ENCODE peak calls at places on chromosomes 13 and 19, in six cellular contexts. One of them, this sample, is unnamed.

GRCh38 chr13:27027086-27027667 is 144.4 kb downstream of the USP12 start:
- DNase-seq in heart right ventricle: no peak
- DNase-seq in breast epithelium: no peak
- DNase-seq in brain microvascular endothelial cell: no peak
- DNase-seq in K562: no peak
- DNase-seq in left ventricle myocardium inferior: no peak
- DNase-seq in this sample: no peak

GRCh38 chr13:89380101-89380500 is 1708.9 kb downstream of the SLITRK5 start:
- DNase-seq in heart right ventricle: no peak
- DNase-seq in breast epithelium: no peak
- DNase-seq in brain microvascular endothelial cell: no peak
- DNase-seq in K562: no peak
- DNase-seq in left ventricle myocardium inferior: no peak
- DNase-seq in this sample: no peak

GRCh38 chr13:75357576-75358295 is 124.2 kb downstream of the TBC1D4 start:
- DNase-seq in heart right ventricle: no peak
- DNase-seq in breast epithelium: no peak
- DNase-seq in brain microvascular endothelial cell: peak
- DNase-seq in K562: peak
- DNase-seq in left ventricle myocardium inferior: no peak
- DNase-seq in this sample: peak

GRCh38 chr19:47495478-47496372 is 11.7 kb upstream of the KPTN start:
- DNase-seq in heart right ventricle: no peak
- DNase-seq in breast epithelium: no peak
- DNase-seq in brain microvascular endothelial cell: no peak
- DNase-seq in K562: no peak
- DNase-seq in left ventricle myocardium inferior: no peak
- DNase-seq in this sample: no peak

GRCh38 chr13:81907973-81908372 is 1567.0 kb upstream of the SPRY2 start:
- DNase-seq in heart right ventricle: no peak
- DNase-seq in breast epithelium: no peak
- DNase-seq in brain microvascular endothelial cell: no peak
- DNase-seq in K562: no peak
- DNase-seq in left ventricle myocardium inferior: no peak
- DNase-seq in this sample: no peak

GRCh38 chr19:1001538-1002166 is 1.4 kb downstream of the GRIN3B start:
- DNase-seq in heart right ventricle: peak
- DNase-seq in breast epithelium: no peak
- DNase-seq in brain microvascular endothelial cell: no peak
- DNase-seq in K562: peak
- DNase-seq in left ventricle myocardium inferior: no peak
- DNase-seq in this sample: peak

GRCh38 chr13:33466262-33466661 is 180.7 kb upstream of the STARD13 start:
- DNase-seq in heart right ventricle: no peak
- DNase-seq in breast epithelium: no peak
- DNase-seq in brain microvascular endothelial cell: no peak
- DNase-seq in K562: no peak
- DNase-seq in left ventricle myocardium inferior: no peak
- DNase-seq in this sample: no peak

GRCh38 chr19:858868-859843 is at the start of gene CFD:
- DNase-seq in heart right ventricle: peak
- DNase-seq in breast epithelium: no peak
- DNase-seq in brain microvascular endothelial cell: no peak
- DNase-seq in K562: peak
- DNase-seq in left ventricle myocardium inferior: peak
- DNase-seq in this sample: no peak

GRCh38 chr19:13796301-13797057 is 1.2 kb downstream of the ZSWIM4 start:
- DNase-seq in heart right ventricle: peak
- DNase-seq in breast epithelium: peak
- DNase-seq in brain microvascular endothelial cell: peak
- DNase-seq in K562: no peak
- DNase-seq in left ventricle myocardium inferior: peak
- DNase-seq in this sample: peak

GRCh38 chr13:99926014-99926731 is 45.4 kb downstream of the ZIC5 start:
- DNase-seq in heart right ventricle: no peak
- DNase-seq in breast epithelium: no peak
- DNase-seq in brain microvascular endothelial cell: peak
- DNase-seq in K562: no peak
- DNase-seq in left ventricle myocardium inferior: no peak
- DNase-seq in this sample: no peak

GRCh38 chr19:42111384-42111783 is 20.9 kb downstream of the POU2F2 start:
- DNase-seq in heart right ventricle: no peak
- DNase-seq in breast epithelium: no peak
- DNase-seq in brain microvascular endothelial cell: peak
- DNase-seq in K562: no peak
- DNase-seq in left ventricle myocardium inferior: no peak
- DNase-seq in this sample: no peak

GRCh38 chr13:103788061-103788652 is 721.9 kb upstream of the SLC10A2 start:
- DNase-seq in heart right ventricle: peak
- DNase-seq in breast epithelium: no peak
- DNase-seq in brain microvascular endothelial cell: peak
- DNase-seq in K562: no peak
- DNase-seq in left ventricle myocardium inferior: peak
- DNase-seq in this sample: peak

GRCh38 chr13:41107584-41108014 is 25.0 kb downstream of the KBTBD6 start:
- DNase-seq in heart right ventricle: no peak
- DNase-seq in breast epithelium: no peak
- DNase-seq in brain microvascular endothelial cell: no peak
- DNase-seq in K562: no peak
- DNase-seq in left ventricle myocardium inferior: no peak
- DNase-seq in this sample: peak

GRCh38 chr19:34662919-34663318 is 14.0 kb downstream of the SCGB2B2 start:
- DNase-seq in heart right ventricle: no peak
- DNase-seq in breast epithelium: no peak
- DNase-seq in brain microvascular endothelial cell: no peak
- DNase-seq in K562: peak
- DNase-seq in left ventricle myocardium inferior: no peak
- DNase-seq in this sample: peak

GRCh38 chr19:42461700-42462324 is 19.1 kb upstream of the CXCL17 start:
- DNase-seq in heart right ventricle: no peak
- DNase-seq in breast epithelium: peak
- DNase-seq in brain microvascular endothelial cell: no peak
- DNase-seq in K562: no peak
- DNase-seq in left ventricle myocardium inferior: no peak
- DNase-seq in this sample: no peak

GRCh38 chr19:56725829-56726424 is 54.4 kb upstream of the ZNF835 start:
- DNase-seq in heart right ventricle: no peak
- DNase-seq in breast epithelium: no peak
- DNase-seq in brain microvascular endothelial cell: no peak
- DNase-seq in K562: no peak
- DNase-seq in left ventricle myocardium inferior: no peak
- DNase-seq in this sample: no peak

GRCh38 chr19:45881909-45882528 is 3.9 kb downstream of the IRF2BP1 start:
- DNase-seq in heart right ventricle: no peak
- DNase-seq in breast epithelium: no peak
- DNase-seq in brain microvascular endothelial cell: no peak
- DNase-seq in K562: peak
- DNase-seq in left ventricle myocardium inferior: no peak
- DNase-seq in this sample: peak

GRCh38 chr19:28494466-28494865 is 718.5 kb downstream of the UQCRFS1 start:
- DNase-seq in heart right ventricle: no peak
- DNase-seq in breast epithelium: no peak
- DNase-seq in brain microvascular endothelial cell: no peak
- DNase-seq in K562: no peak
- DNase-seq in left ventricle myocardium inferior: no peak
- DNase-seq in this sample: no peak

GRCh38 chr19:6062274-6062673 is 48.0 kb downstream of the RFX2 start:
- DNase-seq in heart right ventricle: no peak
- DNase-seq in breast epithelium: peak
- DNase-seq in brain microvascular endothelial cell: no peak
- DNase-seq in K562: no peak
- DNase-seq in left ventricle myocardium inferior: no peak
- DNase-seq in this sample: peak

GRCh38 chr13:110571897-110572777 is 10.6 kb upstream of the RAB20 start:
- DNase-seq in heart right ventricle: no peak
- DNase-seq in breast epithelium: no peak
- DNase-seq in brain microvascular endothelial cell: no peak
- DNase-seq in K562: no peak
- DNase-seq in left ventricle myocardium inferior: no peak
- DNase-seq in this sample: peak

GRCh38 chr19:33310606-33311325 is 8.4 kb upstream of the CEBPA start:
- DNase-seq in heart right ventricle: no peak
- DNase-seq in breast epithelium: no peak
- DNase-seq in brain microvascular endothelial cell: no peak
- DNase-seq in K562: no peak
- DNase-seq in left ventricle myocardium inferior: no peak
- DNase-seq in this sample: no peak

GRCh38 chr13:105929486-105929885 is 606.0 kb downstream of the EFNB2 start:
- DNase-seq in heart right ventricle: no peak
- DNase-seq in breast epithelium: no peak
- DNase-seq in brain microvascular endothelial cell: no peak
- DNase-seq in K562: no peak
- DNase-seq in left ventricle myocardium inferior: no peak
- DNase-seq in this sample: no peak

DNA sequence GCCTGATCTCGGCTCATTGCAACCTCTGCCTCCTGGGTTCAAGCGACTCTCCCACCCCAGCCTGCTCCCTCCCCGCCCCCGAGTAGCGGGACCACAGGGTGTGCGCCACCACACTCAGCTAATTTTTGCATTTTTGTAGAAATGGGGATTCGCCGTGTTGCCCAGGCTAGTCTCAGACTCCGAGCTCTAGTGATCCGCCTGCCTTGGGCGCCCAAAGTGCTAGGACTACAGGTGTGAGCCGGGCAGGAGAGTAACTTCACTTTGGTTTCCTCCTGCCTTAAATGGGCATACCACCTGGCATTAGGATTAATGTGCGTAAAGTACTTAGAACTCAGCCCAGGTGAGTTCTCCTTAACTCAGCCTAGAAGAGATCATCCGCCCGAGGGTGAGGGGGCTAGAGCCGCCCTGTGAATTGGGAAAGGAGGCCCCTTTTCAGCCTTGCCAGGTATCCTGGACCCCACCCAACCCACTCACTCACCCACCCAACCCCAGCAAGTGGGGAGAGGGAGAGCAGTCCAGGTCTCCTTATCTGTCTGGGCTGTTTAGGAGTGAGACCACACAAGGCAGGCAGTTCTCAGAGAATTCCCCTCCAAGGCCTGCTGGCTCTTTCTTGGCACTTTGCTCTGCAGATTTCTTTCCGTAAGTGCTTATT is 1.3 kb upstream of the ZFP36 start:
- DNase-seq in heart right ventricle: no peak
- DNase-seq in breast epithelium: no peak
- DNase-seq in brain microvascular endothelial cell: no peak
- DNase-seq in K562: no peak
- DNase-seq in left ventricle myocardium inferior: no peak
- DNase-seq in this sample: no peak
- H3K4me3 ChIP-seq in heart right ventricle: peak
- H3K4me3 ChIP-seq in breast epithelium: peak
- H3K4me3 ChIP-seq in brain microvascular endothelial cell: no peak
- H3K4me3 ChIP-seq in K562: no peak
- H3K4me3 ChIP-seq in left ventricle myocardium inferior: peak
- H3K4me3 ChIP-seq in this sample: no peak

DNA sequence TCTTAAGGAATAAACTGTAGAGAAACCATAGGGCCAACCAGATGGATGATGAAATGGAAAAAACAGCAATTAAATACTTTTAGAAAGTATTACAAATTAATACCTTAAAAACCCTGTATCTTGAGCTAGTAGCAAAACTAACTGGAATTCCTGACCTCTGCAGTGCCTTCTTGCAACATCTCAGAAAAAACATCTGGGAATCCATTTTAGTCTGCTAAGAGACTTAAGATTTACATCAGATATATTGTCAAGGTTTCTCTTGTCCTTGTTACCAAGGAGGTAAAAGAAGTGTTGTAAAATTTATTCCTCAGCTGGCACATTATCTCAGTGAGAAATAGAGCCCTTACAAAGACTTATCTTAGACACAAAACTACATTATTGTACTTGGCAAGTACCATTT is 18.5 kb downstream of the KCNRG start:
- DNase-seq in heart right ventricle: no peak
- DNase-seq in breast epithelium: no peak
- DNase-seq in brain microvascular endothelial cell: peak
- DNase-seq in K562: no peak
- DNase-seq in left ventricle myocardium inferior: no peak
- DNase-seq in this sample: no peak
- H3K27ac ChIP-seq in heart right ventricle: no peak
- H3K27ac ChIP-seq in breast epithelium: no peak
- H3K27ac ChIP-seq in brain microvascular endothelial cell: no peak
- H3K27ac ChIP-seq in K562: no peak
- H3K27ac ChIP-seq in left ventricle myocardium inferior: no peak
- H3K27ac ChIP-seq in this sample: no peak

GRCh38 chr19:52993342-52994178 is 20.2 kb upstream of the ERVV-1 start:
- DNase-seq in heart right ventricle: peak
- DNase-seq in breast epithelium: peak
- DNase-seq in brain microvascular endothelial cell: peak
- DNase-seq in K562: peak
- DNase-seq in left ventricle myocardium inferior: peak
- DNase-seq in this sample: peak

GRCh38 chr19:52988506-52988905 is 25.2 kb upstream of the ERVV-1 start:
- DNase-seq in heart right ventricle: no peak
- DNase-seq in breast epithelium: no peak
- DNase-seq in brain microvascular endothelial cell: no peak
- DNase-seq in K562: no peak
- DNase-seq in left ventricle myocardium inferior: no peak
- DNase-seq in this sample: no peak

GRCh38 chr19:52991484-52991883 is 22.2 kb upstream of the ERVV-1 start:
- DNase-seq in heart right ventricle: no peak
- DNase-seq in breast epithelium: no peak
- DNase-seq in brain microvascular endothelial cell: peak
- DNase-seq in K562: no peak
- DNase-seq in left ventricle myocardium inferior: no peak
- DNase-seq in this sample: no peak

GRCh38 chr19:52992109-52993004 is 21.4 kb upstream of the ERVV-1 start:
- DNase-seq in heart right ventricle: peak
- DNase-seq in breast epithelium: peak
- DNase-seq in brain microvascular endothelial cell: peak
- DNase-seq in K562: peak
- DNase-seq in left ventricle myocardium inferior: peak
- DNase-seq in this sample: peak

GRCh38 chr19:52991021-52991420 is 22.7 kb upstream of the ERVV-1 start:
- DNase-seq in heart right ventricle: no peak
- DNase-seq in breast epithelium: no peak
- DNase-seq in brain microvascular endothelial cell: peak
- DNase-seq in K562: no peak
- DNase-seq in left ventricle myocardium inferior: no peak
- DNase-seq in this sample: no peak
- H3K4me3 ChIP-seq in heart right ventricle: no peak
- H3K4me3 ChIP-seq in breast epithelium: no peak
- H3K4me3 ChIP-seq in brain microvascular endothelial cell: no peak
- H3K4me3 ChIP-seq in K562: no peak
- H3K4me3 ChIP-seq in left ventricle myocardium inferior: no peak
- H3K4me3 ChIP-seq in this sample: no peak

DNA sequence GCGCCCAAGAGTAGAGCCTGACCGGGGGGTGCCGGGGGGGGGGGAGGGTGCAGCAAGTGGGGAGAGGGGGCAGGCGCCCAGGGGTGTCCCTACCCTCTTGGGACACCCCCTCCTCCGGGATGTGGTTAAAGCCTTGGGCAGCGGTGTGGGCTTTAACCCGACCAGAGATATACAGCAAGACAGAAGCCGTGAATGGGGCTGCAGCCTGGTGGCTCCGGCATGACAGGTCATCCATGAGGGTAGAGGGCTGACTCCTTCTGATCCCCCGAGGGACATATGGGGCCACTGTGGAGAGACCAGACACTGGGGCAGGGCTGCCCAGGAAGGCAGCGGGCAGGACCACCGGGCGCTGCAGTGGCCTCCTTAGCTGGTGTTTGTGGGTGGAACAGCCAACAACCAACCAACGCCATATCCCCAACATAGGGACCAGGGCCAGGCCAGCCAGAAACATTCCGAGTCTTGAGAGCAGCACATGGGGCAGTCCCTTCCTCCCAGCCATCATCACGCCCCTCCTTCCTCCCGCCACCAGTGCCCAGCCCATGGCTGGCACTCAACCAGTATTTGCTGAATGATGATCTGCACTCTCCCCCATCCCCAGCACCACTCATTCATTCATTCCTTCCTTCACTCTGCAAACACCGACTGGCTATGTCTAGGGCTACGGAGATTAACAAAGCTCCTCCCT is 18.2 kb downstream of the ELAVL1 start:
- DNase-seq in heart right ventricle: no peak
- DNase-seq in breast epithelium: no peak
- DNase-seq in brain microvascular endothelial cell: no peak
- DNase-seq in K562: no peak
- DNase-seq in left ventricle myocardium inferior: no peak
- DNase-seq in this sample: no peak
- H3K27ac ChIP-seq in heart right ventricle: peak
- H3K27ac ChIP-seq in breast epithelium: peak
- H3K27ac ChIP-seq in brain microvascular endothelial cell: no peak
- H3K27ac ChIP-seq in K562: no peak
- H3K27ac ChIP-seq in left ventricle myocardium inferior: peak
- H3K27ac ChIP-seq in this sample: no peak